ENCODE peak calls at places on chromosomes 13 and 19, in eight cellular contexts. U is effector CD4-positive, alpha-beta T cell; G is Kasumi-1; F is LoVo; T is MCF 10A; K is T-cell; V is fibroblast of gingiva; S is endothelial cell. H is an unnamed sample.

GRCh38 chr13:94481966-94482365 is 2.5 kb upstream of the DCT start:
- DNase-seq in G (no peak), S (no peak), T (peak; percentile 68), V (peak; percentile 37), F (peak; percentile 9), U (no peak), K (no peak), H (no peak)

GRCh38 chr13:33015791-33016323 is 366 bp upstream of the KL start:
- DNase-seq in S (peak; percentile 59), F (no peak), K (no peak), G (no peak), V (no peak), U (no peak), T (no peak), H (peak; percentile 73)

GRCh38 chr19:808176-808741 is 11.0 kb downstream of the PTBP1 start:
- DNase-seq in G (no peak), T (no peak), K (no peak), U (no peak), V (no peak), S (no peak), F (no peak), H (no peak)

GRCh38 chr13:57857945-57858344 is 226.4 kb downstream of the PCDH17 start:
- DNase-seq in V (no peak), T (no peak), K (no peak), G (no peak), S (no peak), U (no peak), F (no peak), H (no peak)

GRCh38 chr13:93002071-93002470 is 224.5 kb upstream of the GPC6 start:
- DNase-seq in S (no peak), V (peak; percentile 50), T (no peak), G (no peak), K (no peak), F (no peak), U (no peak), H (no peak)

GRCh38 chr13:23918208-23918607 is 20.9 kb upstream of the C1QTNF9B start:
- DNase-seq in F (no peak), K (no peak), S (no peak), T (no peak), G (no peak), V (no peak), U (no peak), H (no peak)

GRCh38 chr13:40243047-40243446 is 423.4 kb downstream of the FOXO1 start:
- DNase-seq in K (no peak), G (no peak), T (no peak), S (no peak), V (no peak), U (no peak), F (no peak), H (no peak)

GRCh38 chr19:1116726-1117581 is 13.2 kb downstream of the GPX4 start:
- DNase-seq in T (no peak), F (no peak), K (no peak), V (no peak), U (no peak), G (no peak), S (no peak), H (no peak)

GRCh38 chr13:99067160-99067985 is 89.5 kb upstream of the DOCK9 start:
- DNase-seq in F (peak; percentile 10), G (no peak), U (no peak), T (peak; percentile 50), V (peak; percentile 69), S (no peak), K (no peak), H (no peak)

GRCh38 chr13:114219406-114219805 is 15.3 kb upstream of the CDC16 start:
- DNase-seq in T (no peak), U (no peak), K (no peak), G (no peak), V (no peak), S (no peak), F (no peak), H (no peak)

GRCh38 chr13:22726721-22727120 is 454.1 kb upstream of the SGCG start:
- DNase-seq in F (no peak), G (no peak), T (no peak), S (no peak), K (no peak), V (no peak), U (no peak), H (peak; percentile 36)

GRCh38 chr13:82829040-82829439 is 1053.2 kb downstream of the SLITRK1 start:
- DNase-seq in G (no peak), V (no peak), S (no peak), U (no peak), K (no peak), F (no peak), T (no peak), H (no peak)

GRCh38 chr19:13537454-13537853 is 31.2 kb upstream of the CACNA1A start:
- DNase-seq in K (no peak), S (no peak), U (no peak), F (no peak), V (no peak), G (no peak), T (peak; percentile 4), H (no peak)

GRCh38 chr13:75704942-75705320 is 68.8 kb downstream of the LMO7 start:
- DNase-seq in U (no peak), T (peak; percentile 69), F (peak; percentile 90), V (no peak), S (no peak), G (no peak), K (no peak), H (no peak)

GRCh38 chr13:82717249-82717648 is 1165.0 kb downstream of the SLITRK1 start:
- DNase-seq in T (peak; percentile 61), U (no peak), V (peak; percentile 64), S (no peak), K (no peak), F (no peak), G (no peak), H (no peak)

GRCh38 chr19:48608798-48609263 is 2.3 kb downstream of the SPACA4 start:
- DNase-seq in K (no peak), U (no peak), F (peak; percentile 36), S (peak; percentile 44), G (peak; percentile 83), T (peak; percentile 79), V (no peak), H (peak; percentile 63)

GRCh38 chr19:6020166-6020967 is 42.4 kb upstream of the RANBP3 start:
- DNase-seq in T (no peak), V (no peak), K (no peak), G (peak; percentile 74), S (no peak), F (no peak), U (no peak), H (no peak)

GRCh38 chr19:6577410-6578125 is 13.4 kb downstream of the CD70 start:
- DNase-seq in U (no peak), V (no peak), T (peak; percentile 93), F (peak; percentile 90), S (no peak), K (no peak), G (no peak), H (no peak)

GRCh38 chr19:53511933-53512374 is 26.0 kb upstream of the ZNF331 start:
- DNase-seq in K (peak; percentile 18), T (peak; percentile 17), G (no peak), F (peak; percentile 2), V (peak; percentile 23), S (peak; percentile 79), U (peak; percentile 19), H (peak; percentile 90)

GRCh38 chr19:13850910-13851753 is 25.8 kb upstream of the NANOS3 start:
- DNase-seq in S (no peak), U (peak; percentile 67), F (peak; percentile 94), K (no peak), T (peak; percentile 95), G (no peak), V (peak; percentile 90), H (peak; percentile 47)

GRCh38 chr19:4606921-4607678 is 32.2 kb upstream of the TNFAIP8L1 start:
- DNase-seq in G (no peak), F (no peak), U (no peak), V (peak; percentile 46), S (no peak), T (no peak), K (no peak), H (peak; percentile 87)

GRCh38 chr13:98263841-98264240 is 86.8 kb upstream of the RNF113B start:
- DNase-seq in K (no peak), V (no peak), S (no peak), T (no peak), G (no peak), F (no peak), U (no peak), H (no peak)

H was measured in left kidney.